ENCODE peak calls at places on chromosomes 11 and 22, in eight cellular contexts. E is heart left ventricle, T is ovary, W is A549, L is adrenal gland, Y is HCT116, J is IMR-90, D is stomach. G is an unnamed sample. For H3K9me3, the result is how much of the 10 kb centered on the place peaks cover.

GRCh38 chr11:8384199-8384821 is 120.6 kb upstream of the LMO1 start:
- DNase-seq in E (peak), D (peak), T (no peak), L (peak), Y (no peak), J (no peak), W (peak), G (peak)

GRCh38 chr11:63010934-63011439 is 4.7 kb downstream of the SLC22A8 start:
- DNase-seq in T (no peak), W (no peak), J (no peak), Y (no peak), E (no peak), L (no peak), D (no peak), G (no peak)

GRCh38 chr11:12684821-12685220 is 10.6 kb downstream of the TEAD1 start:
- DNase-seq in T (no peak), D (peak), J (no peak), W (no peak), L (no peak), E (no peak), Y (no peak), G (peak)

GRCh38 chr11:101407324-101407723 is 176.5 kb downstream of the TRPC6 start:
- DNase-seq in E (no peak), D (no peak), T (peak), J (peak), L (no peak), Y (no peak), W (no peak), G (no peak)

GRCh38 chr11:73466643-73467042 is 90.4 kb downstream of the RELT start:
- DNase-seq in D (no peak), E (no peak), J (no peak), L (no peak), T (no peak), W (no peak), Y (no peak), G (no peak)

GRCh38 chr11:80282643-80283042 is 841.8 kb upstream of the TENM4 start:
- DNase-seq in W (no peak), T (no peak), Y (no peak), J (no peak), L (no peak), E (no peak), D (no peak), G (no peak)

GRCh38 chr22:44201556-44202129 is 20.9 kb downstream of the PARVG start:
- DNase-seq in D (no peak), E (no peak), Y (no peak), J (no peak), W (no peak), L (peak), T (no peak), G (no peak)

GRCh38 chr11:122004446-122004845 is 111.6 kb downstream of the BLID start:
- DNase-seq in T (no peak), E (no peak), J (no peak), W (no peak), Y (no peak), L (no peak), D (no peak), G (no peak)

GRCh38 chr11:67504950-67505561 is at the start of gene PITPNM1:
- DNase-seq in W (peak), J (peak), L (peak), D (peak), E (peak), Y (no peak), T (peak), G (peak)

GRCh38 chr22:20526628-20527355 is 19.4 kb downstream of the MED15 start:
- DNase-seq in L (no peak), J (peak), E (no peak), W (peak), Y (no peak), D (no peak), T (no peak), G (no peak)

GRCh38 chr11:19821412-19821875 is 108.8 kb downstream of the NAV2 start:
- DNase-seq in Y (no peak), L (no peak), E (no peak), W (no peak), D (no peak), T (no peak), J (no peak), G (no peak)

GRCh38 chr22:17786435-17787158 is 12.3 kb upstream of the BID start:
- DNase-seq in E (peak), W (no peak), D (peak), L (peak), J (no peak), T (no peak), Y (no peak), G (peak)

GRCh38 chr11:27174026-27174425 is 133.4 kb downstream of the BBOX1 start:
- DNase-seq in E (no peak), L (no peak), Y (no peak), T (no peak), W (no peak), J (no peak), D (peak), G (no peak)

GRCh38 chr11:112770017-112770416 is 191.2 kb upstream of the NCAM1 start:
- DNase-seq in L (no peak), T (no peak), E (no peak), J (no peak), Y (no peak), W (no peak), D (no peak), G (no peak)

GRCh38 chr11:123168955-123169484 is 26.0 kb downstream of the CLMP start:
- DNase-seq in Y (no peak), D (no peak), J (no peak), E (no peak), T (no peak), W (no peak), L (no peak), G (no peak)

GRCh38 chr22:35376728-35377472 is 4.0 kb upstream of the HMOX1 start:
- DNase-seq in Y (peak), T (peak), D (peak), L (peak), J (peak), W (peak), E (peak), G (peak)

GRCh38 chr22:23789121-23789520 is 2.4 kb downstream of the SMARCB1 start:
- DNase-seq in W (no peak), Y (no peak), J (no peak), T (no peak), L (no peak), D (no peak), E (peak), G (no peak)

GRCh38 chr11:99019676-99020075 is 1.1 kb upstream of the CNTN5 start:
- DNase-seq in D (no peak), E (no peak), Y (no peak), W (no peak), T (no peak), J (no peak), L (no peak), G (peak)

GRCh38 chr11:125591659-125592304 is 870 bp upstream of the STT3A start:
- DNase-seq in J (peak), D (peak), T (peak), Y (no peak), L (peak), E (peak), W (no peak), G (peak)

GRCh38 chr11:23263466-23263865 is 403.2 kb upstream of the CCDC179 start:
- DNase-seq in J (no peak), E (no peak), D (no peak), Y (no peak), W (no peak), T (no peak), L (no peak), G (no peak)

GRCh38 chr11:19843106-19843505 is 130.5 kb downstream of the NAV2 start:
- DNase-seq in E (no peak), J (no peak), L (no peak), Y (no peak), W (no peak), T (no peak), D (no peak), G (no peak)

GRCh38 chr11:12693075-12693473 is 18.9 kb downstream of the TEAD1 start:
- DNase-seq in J (no peak), E (no peak), L (no peak), D (no peak), Y (no peak), W (peak), T (peak), G (no peak)

GRCh38 chr22:26806445-26807170 is 149.2 kb downstream of the MIAT start:
- DNase-seq in Y (no peak), E (no peak), J (no peak), W (no peak), T (no peak), D (no peak), L (no peak), G (no peak)

GRCh38 chr11:95512682-95513081 is 276.9 kb downstream of the FAM76B start:
- DNase-seq in Y (no peak), J (peak), T (peak), D (no peak), L (peak), W (peak), E (no peak), G (peak)

GRCh38 chr22:31812977-31813605 is 59.3 kb downstream of the DEPDC5 start:
- DNase-seq in E (no peak), D (no peak), Y (no peak), T (no peak), W (no peak), J (no peak), L (no peak), G (no peak)

GRCh38 chr11:125141686-125142535 is 22.6 kb upstream of the PKNOX2 start:
- DNase-seq in E (peak), Y (no peak), T (peak), D (peak), W (no peak), L (no peak), J (peak), G (peak)

GRCh38 chr22:31085928-31086327 is 4.8 kb downstream of the SMTN start:
- DNase-seq in W (no peak), D (no peak), E (no peak), T (no peak), L (no peak), J (no peak), Y (no peak), G (no peak)

GRCh38 chr22:30858976-30859713 is 109.4 kb downstream of the MORC2 start:
- DNase-seq in J (no peak), T (no peak), Y (no peak), L (no peak), D (peak), W (no peak), E (no peak), G (no peak)

GRCh38 chr11:44066732-44067131 is 662 bp downstream of the ACCS start:
- DNase-seq in E (no peak), W (peak), Y (peak), J (peak), T (no peak), D (no peak), L (no peak), G (peak)

GRCh38 chr11:111605681-111606080 is 3.4 kb downstream of the SIK2 start:
- DNase-seq in E (no peak), T (no peak), D (no peak), W (no peak), L (no peak), J (no peak), Y (no peak), G (no peak)

GRCh38 chr11:78313898-78314297 is 103.7 kb downstream of the GAB2 start:
- DNase-seq in D (no peak), W (no peak), Y (no peak), L (no peak), E (no peak), T (no peak), J (peak), G (no peak)

GRCh38 chr11:1236316-1237127 is 13.7 kb downstream of the MUC5B start:
- DNase-seq in E (peak), J (no peak), T (no peak), W (no peak), D (no peak), L (no peak), Y (no peak), G (no peak)

GRCh38 chr11:1237128-1237580 is 14.3 kb downstream of the MUC5B start:
- DNase-seq in E (no peak), J (no peak), Y (no peak), W (no peak), D (peak), T (no peak), L (no peak), G (no peak)

GRCh38 chr11:1234771-1235614 is 12.1 kb downstream of the MUC5B start:
- DNase-seq in J (no peak), W (no peak), T (no peak), D (no peak), E (peak), Y (no peak), L (no peak), G (no peak)

GRCh38 chr11:1234054-1234720 is 11.3 kb downstream of the MUC5B start:
- DNase-seq in Y (no peak), W (no peak), J (no peak), L (no peak), D (no peak), T (no peak), E (peak), G (no peak)

GRCh38 chr11:1235615-1236315 is 12.9 kb downstream of the MUC5B start:
- DNase-seq in W (no peak), D (no peak), E (peak), T (no peak), Y (no peak), L (no peak), J (no peak), G (no peak)
- H3K9me3 ChIP-seq in W (under half), D (under half), E (under half), T (under half), Y (under half), L (under half), J (under half), G (under half)

GRCh38 chr11:60371854-60372253 is 6.5 kb upstream of the MS4A7 start:
- DNase-seq in W (no peak), Y (no peak), J (no peak), D (no peak), E (no peak), T (no peak), L (no peak), G (no peak)

GRCh38 chr11:60378359-60378758 is at the start of gene MS4A7:
- DNase-seq in Y (no peak), D (no peak), T (no peak), E (peak), L (peak), W (no peak), J (no peak), G (peak)

GRCh38 chr11:60376601-60377000 is 1.7 kb upstream of the MS4A7 start:
- DNase-seq in T (no peak), D (no peak), E (no peak), Y (no peak), W (no peak), J (no peak), L (no peak), G (no peak)

GRCh38 chr11:60372767-60373166 is 5.6 kb upstream of the MS4A7 start:
- DNase-seq in J (no peak), L (no peak), Y (no peak), T (no peak), W (no peak), D (no peak), E (no peak), G (no peak)

DNA sequence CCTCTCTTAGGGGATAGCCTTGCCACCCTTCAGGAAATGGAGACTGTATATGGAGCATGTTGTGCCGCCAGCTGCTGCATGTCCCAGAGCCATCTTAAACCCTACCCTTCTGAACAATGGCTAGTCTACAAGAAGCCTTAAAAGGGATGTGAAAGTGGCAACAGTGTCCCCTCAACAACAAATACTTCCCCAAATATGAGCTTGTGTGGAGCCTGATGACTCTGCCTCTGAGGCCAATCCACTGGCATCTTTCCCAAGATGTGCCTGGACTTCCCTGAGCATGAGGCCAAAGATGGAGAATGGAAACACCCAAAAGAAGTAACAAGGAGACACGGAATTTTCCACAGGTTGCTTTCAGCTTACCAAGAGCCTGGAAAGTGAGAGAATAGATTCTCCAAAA is 595 bp upstream of the MS4A7 start:
- DNase-seq in L (peak), W (no peak), T (no peak), J (no peak), Y (no peak), D (no peak), E (no peak), G (peak)
- TF ChIP-seq POLR2A in L (no peak), W (no peak), T (no peak), J (no peak), Y (no peak), D (no peak), E (no peak), G (no peak)

DNA sequence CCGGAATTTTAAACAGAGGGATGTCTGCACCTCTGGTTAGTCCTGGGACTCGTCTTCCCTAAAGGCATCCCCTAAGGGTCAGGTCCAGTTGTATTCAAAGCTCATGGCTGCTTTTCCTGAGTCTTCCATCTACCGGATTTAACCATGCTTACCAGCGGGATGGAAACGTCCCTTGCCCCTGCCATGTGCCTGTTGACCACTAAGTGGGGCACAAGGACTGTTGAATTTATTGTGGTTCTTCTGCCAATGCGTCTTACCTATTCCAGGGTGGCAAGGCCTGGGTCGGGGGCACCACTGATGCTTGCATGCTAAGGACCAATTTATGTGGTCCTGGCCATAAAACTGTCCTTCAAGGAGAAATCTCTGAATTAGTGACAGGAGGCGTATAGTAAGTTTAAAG is 25.6 kb downstream of the ANKRD42 start:
- DNase-seq in W (peak), J (no peak), D (no peak), T (no peak), E (no peak), Y (no peak), L (no peak), G (no peak)
- TF ChIP-seq CTCF in W (peak), J (peak), D (no peak), T (no peak), E (no peak), Y (no peak), L (no peak), G (no peak)

GRCh38 chr22:11613898-11614755 is 3913.9 kb upstream of the OR11H1 start:
- DNase-seq in Y (no peak), L (no peak), J (no peak), W (no peak), T (no peak), D (no peak), E (no peak), G (no peak)
- H3K9me3 ChIP-seq in Y (under half), L (under half), J (under half), W (under half), T (under half), D (half or more), E (under half), G (under half)

GRCh38 chr11:57499413-57499982 is 16.0 kb downstream of the SLC43A1 start:
- DNase-seq in J (peak), L (peak), E (peak), D (peak), Y (peak), W (peak), T (peak), G (peak)
- TF ChIP-seq POLR2A in J (no peak), L (no peak), E (peak), D (no peak), Y (no peak), W (peak), T (no peak), G (peak)

GRCh38 chr11:47394322-47395224 is 13.8 kb upstream of the SLC39A13 start:
- DNase-seq in T (no peak), W (no peak), E (peak), L (peak), J (peak), D (peak), Y (no peak), G (no peak)
- TF ChIP-seq CTCF in T (no peak), W (no peak), E (no peak), L (no peak), J (no peak), D (no peak), Y (no peak), G (no peak)

DNA sequence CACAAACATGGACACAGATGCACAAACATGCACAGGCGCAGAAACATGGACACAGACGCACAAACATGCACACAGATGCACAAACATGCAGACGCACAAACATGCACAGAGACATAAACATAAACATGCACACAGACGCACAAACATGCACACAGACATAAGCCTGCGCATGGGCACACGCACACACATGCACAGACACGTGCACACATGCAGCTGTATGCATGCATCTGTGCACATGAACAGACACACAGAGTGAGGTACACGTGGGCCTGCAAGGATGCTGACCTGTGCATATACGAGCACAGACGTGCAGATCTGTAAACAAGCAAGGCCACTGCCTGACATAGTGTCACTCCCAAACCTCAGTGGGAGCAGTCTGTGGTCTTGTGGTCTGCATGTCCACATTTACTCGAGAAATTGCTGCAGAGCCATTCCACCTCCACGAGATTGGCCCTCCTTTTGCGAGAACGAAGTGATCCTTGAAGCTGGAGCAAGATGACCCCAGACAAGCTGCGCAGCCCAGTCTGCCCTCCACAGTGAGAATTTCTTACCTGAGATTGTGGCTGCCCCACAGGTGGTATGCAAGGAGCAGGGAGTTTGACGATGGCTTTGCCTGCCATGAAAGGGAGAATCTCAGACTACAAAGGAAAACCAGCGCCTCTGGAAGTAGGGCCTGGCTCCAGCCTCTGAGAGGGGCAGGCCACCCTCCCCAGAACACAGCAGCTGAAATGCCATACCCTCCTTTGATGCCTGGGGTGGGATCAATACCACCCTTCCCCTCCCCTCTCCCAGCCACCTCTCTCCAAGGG is 299.9 kb downstream of the BRD1 start:
- DNase-seq in W (no peak), T (no peak), E (peak), L (no peak), D (no peak), J (no peak), Y (no peak), G (no peak)
- H3K9me3 ChIP-seq in W (under half), T (under half), E (under half), L (under half), D (under half), J (half or more), Y (under half), G (under half)

GRCh38 chr11:57792060-57792541 is 30.5 kb downstream of the CTNND1 start:
- DNase-seq in T (no peak), L (peak), W (no peak), D (peak), E (peak), J (peak), Y (no peak), G (peak)
- TF ChIP-seq POLR2A in T (no peak), L (no peak), W (no peak), D (no peak), E (no peak), J (no peak), Y (no peak), G (no peak)

GRCh38 chr22:47190957-47191323 is 428.5 kb downstream of the TBC1D22A start:
- DNase-seq in E (no peak), Y (peak), T (no peak), D (peak), W (no peak), J (no peak), L (peak), G (no peak)
- TF ChIP-seq CTCF in E (no peak), Y (no peak), T (no peak), D (no peak), W (no peak), J (no peak), L (no peak), G (no peak)

DNA sequence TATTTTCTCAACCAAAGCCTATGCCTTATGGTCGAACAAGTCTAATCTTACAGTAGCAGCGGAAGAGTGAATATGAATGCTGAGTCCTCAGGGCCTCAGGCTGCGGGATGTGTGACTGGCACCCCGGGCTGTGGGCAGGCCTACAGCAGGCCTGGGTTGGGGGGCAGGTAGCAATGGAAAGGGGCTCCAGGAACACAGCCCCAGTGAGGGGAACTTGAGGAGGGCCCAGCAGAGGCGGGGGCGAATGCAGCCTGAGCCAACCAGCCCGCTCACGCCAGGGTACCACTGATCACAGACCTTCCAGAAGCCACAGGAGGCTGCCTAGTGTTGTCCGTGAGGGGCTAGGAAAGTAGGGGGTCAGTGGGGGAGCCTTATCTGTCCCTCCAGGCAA is 11.3 kb upstream of the CD5 start:
- DNase-seq in E (no peak), Y (no peak), W (no peak), L (no peak), T (no peak), D (no peak), J (no peak), G (no peak)
- H3K9me3 ChIP-seq in E (under half), Y (under half), W (under half), L (under half), T (under half), D (under half), J (under half), G (under half)

G was measured in thyroid gland.